ENCODE peak calls at places on chromosomes 11 and 22, in five cellular contexts. R is keratinocyte, K is hepatocyte, U is PC-9, B is fibroblast of lung. M is an unnamed sample.

GRCh38 chr11:23903044-23903704 is 593.7 kb upstream of the LUZP2 start:
- DNase-seq in K (peak; percentile 47), R (peak; percentile 7), U (peak; percentile 37), B (peak; percentile 71), M (no peak)

GRCh38 chr11:11966826-11967668 is 41.4 kb downstream of the DKK3 start:
- DNase-seq in K (peak; percentile 74), U (no peak), B (peak; percentile 31), R (no peak), M (peak; percentile 75)

GRCh38 chr11:73314121-73314948 is 6.3 kb downstream of the ARHGEF17 start:
- DNase-seq in R (no peak), U (no peak), K (peak; percentile 88), B (peak; percentile 47), M (peak; percentile 53)

GRCh38 chr11:63573881-63574855 is 11.0 kb upstream of the PLAAT2 start:
- DNase-seq in K (peak; percentile 87), R (no peak), U (no peak), B (peak; percentile 91), M (peak; percentile 65)

GRCh38 chr11:121152764-121153163 is 51.7 kb downstream of the TECTA start:
- DNase-seq in K (no peak), R (no peak), B (no peak), U (no peak), M (no peak)

GRCh38 chr22:39312410-39312809 is 7.0 kb downstream of the RPL3 start:
- DNase-seq in U (no peak), K (no peak), B (no peak), R (peak; percentile 19), M (no peak)

GRCh38 chr22:30202531-30203006 is 44.0 kb downstream of the LIF start:
- DNase-seq in U (peak; percentile 78), B (peak; percentile 83), R (no peak), K (peak; percentile 52), M (no peak)

GRCh38 chr11:109432105-109432504 is 10.1 kb downstream of the C11orf87 start:
- DNase-seq in K (no peak), B (no peak), R (no peak), U (no peak), M (no peak)

GRCh38 chr11:27139742-27140141 is 99.1 kb downstream of the BBOX1 start:
- DNase-seq in B (peak; percentile 93), U (no peak), R (no peak), K (no peak), M (no peak)

GRCh38 chr11:45847908-45848316 is 637 bp downstream of the CRY2 start:
- DNase-seq in B (peak; percentile 60), U (peak; percentile 52), K (peak; percentile 83), R (peak; percentile 19), M (peak; percentile 82)

GRCh38 chr11:13868710-13869403 is 93.7 kb upstream of the SPON1 start:
- DNase-seq in U (no peak), R (peak; percentile 54), K (no peak), B (no peak), M (no peak)

GRCh38 chr22:18035740-18036139 is 11.4 kb upstream of the MICAL3 start:
- DNase-seq in B (peak; percentile 32), K (peak; percentile 60), U (peak; percentile 81), R (no peak), M (no peak)

GRCh38 chr11:65087827-65088226 is 3.8 kb downstream of the ZFPL1 start:
- DNase-seq in U (no peak), B (no peak), K (no peak), R (no peak), M (no peak)

GRCh38 chr11:131924446-131925240 is 554.2 kb downstream of the NTM start:
- DNase-seq in R (no peak), K (no peak), B (peak; percentile 71), U (no peak), M (no peak)

GRCh38 chr11:83272627-83273026 is 13.5 kb downstream of the CCDC90B start:
- DNase-seq in K (no peak), U (peak; percentile 58), R (no peak), B (peak; percentile 75), M (no peak)

GRCh38 chr11:64887757-64888405 is 9.5 kb upstream of the EHD1 start:
- DNase-seq in K (peak; percentile 89), B (peak; percentile 55), R (no peak), U (no peak), M (peak; percentile 81)

GRCh38 chr22:48934446-48934845 is 893.2 kb downstream of the BRD1 start:
- DNase-seq in R (no peak), K (no peak), B (no peak), U (no peak), M (no peak)

GRCh38 chr11:74004694-74005615 is 3.9 kb downstream of the UCP3 start:
- DNase-seq in R (no peak), K (no peak), U (no peak), B (no peak), M (no peak)

GRCh38 chr11:30992513-30992849 is 377.1 kb downstream of the DCDC1 start:
- DNase-seq in B (no peak), R (no peak), U (no peak), K (peak; percentile 44), M (no peak)

GRCh38 chr22:23097412-23098229 is 27.3 kb downstream of the GNAZ start:
- DNase-seq in U (no peak), K (no peak), R (no peak), B (no peak), M (no peak)

GRCh38 chr22:27754247-27754887 is 47.2 kb downstream of the MN1 start:
- DNase-seq in U (no peak), K (no peak), B (no peak), R (peak; percentile 69), M (peak; percentile 76)

GRCh38 chr22:49091451-49091850 is 736.2 kb downstream of the BRD1 start:
- DNase-seq in R (no peak), K (no peak), U (no peak), B (no peak), M (no peak)

GRCh38 chr22:30253205-30253852 is 6.8 kb upstream of the LIF start:
- DNase-seq in K (peak; percentile 77), R (no peak), B (peak; percentile 82), U (peak; percentile 89), M (no peak)

GRCh38 chr22:23187201-23187600 is 6.9 kb downstream of the BCR start:
- DNase-seq in U (no peak), K (no peak), R (no peak), B (no peak), M (no peak)

GRCh38 chr11:64976651-64977050 is 4.7 kb upstream of the MAJIN start:
- DNase-seq in R (no peak), K (no peak), B (no peak), U (no peak), M (no peak)

GRCh38 chr11:43879789-43880639 is 617 bp upstream of the ALKBH3 start:
- DNase-seq in K (no peak), R (no peak), B (no peak), U (no peak), M (no peak)

GRCh38 chr11:113073290-113073953 is 112.2 kb downstream of the NCAM1 start:
- DNase-seq in K (no peak), U (no peak), R (no peak), B (no peak), M (no peak)

GRCh38 chr11:577611-577894 is 1.3 kb downstream of the PHRF1 start:
- DNase-seq in B (no peak), K (no peak), U (no peak), R (no peak), M (no peak)
- H3K27ac ChIP-seq in B (peak overlapping the region; percentile 90), K (peak overlapping the region; percentile 91), U (no peak overlapping the region), R (peak overlapping the region; percentile 83), M (peak overlapping the region; percentile 74)

GRCh38 chr11:95845168-95845567 is 54.9 kb downstream of the CEP57 start:
- DNase-seq in R (no peak), U (no peak), B (no peak), K (no peak), M (no peak)

GRCh38 chr11:95853138-95853537 is 62.8 kb downstream of the CEP57 start:
- DNase-seq in U (no peak), K (no peak), R (no peak), B (no peak), M (no peak)

GRCh38 chr11:95850137-95850536 is 59.8 kb downstream of the CEP57 start:
- DNase-seq in U (no peak), R (no peak), K (no peak), B (peak; percentile 18), M (no peak)

GRCh38 chr11:95853862-95854261 is 63.6 kb downstream of the CEP57 start:
- DNase-seq in U (no peak), K (no peak), R (no peak), B (no peak), M (no peak)

DNA sequence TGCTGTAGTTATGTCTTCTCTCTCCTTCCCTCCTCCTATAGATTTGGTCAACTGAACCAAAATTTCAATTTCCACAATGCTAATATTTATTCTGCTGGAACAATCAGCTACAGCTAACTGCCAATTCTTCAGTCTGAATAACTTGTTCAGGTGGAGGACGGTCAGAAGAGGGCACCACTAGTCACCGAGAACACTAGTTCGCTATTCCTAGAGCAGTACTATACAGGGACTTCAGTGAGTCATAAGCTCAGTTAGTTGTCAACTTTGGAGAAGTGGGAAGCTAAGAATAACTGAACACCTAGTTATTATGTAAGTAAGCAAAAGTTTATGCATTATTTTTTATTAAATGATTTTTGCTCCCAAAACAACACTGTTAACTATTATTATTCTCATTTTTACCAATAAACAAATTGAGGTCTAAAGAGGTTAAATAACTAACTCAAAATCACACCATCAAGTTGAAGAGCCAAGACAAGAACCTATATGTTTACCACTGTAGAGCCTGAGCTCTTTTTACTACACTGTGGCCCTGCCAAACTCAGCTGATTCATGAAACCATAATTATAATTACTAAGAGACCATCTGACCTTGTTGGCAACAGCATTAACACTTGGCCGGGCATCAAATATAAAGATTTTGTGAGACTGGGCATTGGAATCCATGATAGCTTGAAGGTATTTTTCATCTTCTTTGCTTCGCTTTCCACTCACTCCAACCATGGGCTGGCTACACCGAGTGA is 59.0 kb downstream of the CEP57 start:
- DNase-seq in U (peak; percentile 56), K (peak; percentile 70), R (no peak), B (peak; percentile 85), M (peak; percentile 77)
- TF ChIP-seq CTCF in U (peak; percentile 64), K (peak; percentile 59), R (peak; percentile 60), B (peak; percentile 27), M (peak; percentile 66)

DNA sequence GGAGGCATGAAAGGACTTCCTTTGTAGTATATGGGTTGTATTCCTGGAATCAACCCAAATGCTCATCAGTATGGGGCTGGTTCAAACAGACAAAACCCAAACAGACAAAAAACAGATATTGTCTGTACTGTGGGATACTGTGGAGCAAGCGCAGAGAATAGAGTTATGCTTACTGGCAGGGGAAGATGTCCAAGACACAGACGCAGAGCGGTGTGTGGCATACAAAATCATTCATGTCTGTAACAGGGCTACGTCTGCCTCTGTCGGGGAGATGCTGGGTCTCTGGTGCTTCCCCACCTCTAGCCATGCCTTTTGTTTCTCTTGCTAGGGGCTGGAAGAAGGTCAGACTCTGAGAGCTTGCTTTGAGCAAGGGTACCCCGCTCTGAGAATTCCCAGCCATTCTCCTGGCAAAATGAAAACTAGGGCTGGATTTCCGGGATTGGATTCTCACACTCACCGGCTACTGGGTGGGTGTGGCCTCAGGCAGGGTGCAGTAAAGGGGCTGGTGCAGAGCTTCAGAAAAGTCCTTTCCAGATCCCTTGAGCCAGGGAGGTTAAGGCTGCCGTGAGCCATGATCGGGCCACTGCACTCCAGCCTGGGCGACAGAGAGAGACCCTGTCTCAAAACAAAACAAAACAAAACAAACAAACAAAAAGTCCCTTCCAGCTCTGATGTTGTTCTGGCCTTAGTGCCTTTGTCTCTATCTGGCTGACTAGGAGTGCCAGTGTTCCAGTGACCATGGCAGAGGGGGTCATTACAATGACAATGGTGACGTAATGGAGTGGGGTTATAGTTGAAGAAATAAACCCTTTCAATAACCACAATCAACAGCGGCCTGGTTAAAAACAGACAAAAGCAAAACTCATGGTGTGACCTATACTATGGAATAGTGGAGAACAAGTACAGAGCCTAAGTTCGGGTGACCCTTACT is 2.9 kb upstream of the ABCC8 start:
- DNase-seq in B (peak; percentile 15), R (no peak), U (no peak), K (peak; percentile 57), M (peak; percentile 43)
- TF ChIP-seq EZH2 in B (no peak), R (peak; percentile 24), U (no peak), K (no peak), M (no peak)

GRCh38 chr11:10798330-10798980 is 10.3 kb downstream of the EIF4G2 start:
- DNase-seq in K (no peak), U (no peak), B (no peak), R (no peak), M (no peak)
- H3K27ac ChIP-seq in K (peak overlapping the region; percentile 1), U (no peak overlapping the region), B (no peak overlapping the region), R (no peak overlapping the region), M (no peak overlapping the region)